ENCODE peak calls at places on chromosomes 13 and 19, in four cellular contexts. One of them, this sample, is unnamed.

GRCh38 chr19:49875801-49876421 is 1.2 kb downstream of the AKT1S1 start:
- DNase-seq in choroid plexus epithelial cell: peak
- DNase-seq in AG09309: no peak
- DNase-seq in tibial artery: peak
- DNase-seq in this sample: peak

GRCh38 chr19:8697671-8698432 is 743 bp downstream of the ACTL9 start:
- DNase-seq in choroid plexus epithelial cell: no peak
- DNase-seq in AG09309: no peak
- DNase-seq in tibial artery: no peak
- DNase-seq in this sample: no peak

GRCh38 chr19:3262362-3262761 is 37.9 kb downstream of the CELF5 start:
- DNase-seq in choroid plexus epithelial cell: no peak
- DNase-seq in AG09309: no peak
- DNase-seq in tibial artery: no peak
- DNase-seq in this sample: no peak

GRCh38 chr19:36489920-36490415 is 607 bp upstream of the ZNF566 start:
- DNase-seq in choroid plexus epithelial cell: peak
- DNase-seq in AG09309: peak
- DNase-seq in tibial artery: peak
- DNase-seq in this sample: no peak

GRCh38 chr19:54882758-54883157 is 8.7 kb downstream of the FCAR start:
- DNase-seq in choroid plexus epithelial cell: peak
- DNase-seq in AG09309: no peak
- DNase-seq in tibial artery: no peak
- DNase-seq in this sample: no peak

GRCh38 chr13:30113983-30114491 is 193.3 kb downstream of the KATNAL1 start:
- DNase-seq in choroid plexus epithelial cell: no peak
- DNase-seq in AG09309: no peak
- DNase-seq in tibial artery: no peak
- DNase-seq in this sample: no peak

GRCh38 chr13:44837250-44837649 is 152.0 kb downstream of the NUFIP1 start:
- DNase-seq in choroid plexus epithelial cell: peak
- DNase-seq in AG09309: no peak
- DNase-seq in tibial artery: no peak
- DNase-seq in this sample: no peak

GRCh38 chr19:1957562-1958248 is 16.7 kb downstream of the CSNK1G2 start:
- DNase-seq in choroid plexus epithelial cell: no peak
- DNase-seq in AG09309: no peak
- DNase-seq in tibial artery: no peak
- DNase-seq in this sample: no peak

GRCh38 chr19:17405250-17406038 is at the start of gene BST2:
- DNase-seq in choroid plexus epithelial cell: peak
- DNase-seq in AG09309: no peak
- DNase-seq in tibial artery: no peak
- DNase-seq in this sample: peak

GRCh38 chr13:111883571-111884343 is 183.2 kb upstream of the SOX1 start:
- DNase-seq in choroid plexus epithelial cell: no peak
- DNase-seq in AG09309: no peak
- DNase-seq in tibial artery: no peak
- DNase-seq in this sample: no peak

GRCh38 chr19:40274585-40275544 is 10.3 kb downstream of the AKT2 start:
- DNase-seq in choroid plexus epithelial cell: no peak
- DNase-seq in AG09309: no peak
- DNase-seq in tibial artery: peak
- DNase-seq in this sample: no peak

GRCh38 chr13:44573071-44573470 is 3.1 kb downstream of the TSC22D1 start:
- DNase-seq in choroid plexus epithelial cell: no peak
- DNase-seq in AG09309: no peak
- DNase-seq in tibial artery: no peak
- DNase-seq in this sample: no peak

GRCh38 chr13:111152836-111153235 is 37.7 kb downstream of the ARHGEF7 start:
- DNase-seq in choroid plexus epithelial cell: peak
- DNase-seq in AG09309: no peak
- DNase-seq in tibial artery: no peak
- DNase-seq in this sample: no peak

GRCh38 chr19:49468746-49469447 is 5.1 kb upstream of the FLT3LG start:
- DNase-seq in choroid plexus epithelial cell: peak
- DNase-seq in AG09309: no peak
- DNase-seq in tibial artery: peak
- DNase-seq in this sample: peak

GRCh38 chr19:45477216-45477615 is 9.4 kb downstream of the FOSB start:
- DNase-seq in choroid plexus epithelial cell: no peak
- DNase-seq in AG09309: no peak
- DNase-seq in tibial artery: no peak
- DNase-seq in this sample: no peak

GRCh38 chr19:57437931-57438330 is 2.8 kb downstream of the ZNF749 start:
- DNase-seq in choroid plexus epithelial cell: no peak
- DNase-seq in AG09309: no peak
- DNase-seq in tibial artery: no peak
- DNase-seq in this sample: no peak

GRCh38 chr13:80132741-80133601 is 208.0 kb downstream of the SPRY2 start:
- DNase-seq in choroid plexus epithelial cell: peak
- DNase-seq in AG09309: no peak
- DNase-seq in tibial artery: peak
- DNase-seq in this sample: peak

GRCh38 chr19:49746206-49746958 is 16.7 kb downstream of the TSKS start:
- DNase-seq in choroid plexus epithelial cell: peak
- DNase-seq in AG09309: no peak
- DNase-seq in tibial artery: no peak
- DNase-seq in this sample: peak

GRCh38 chr13:75512253-75512652 is 25.4 kb downstream of the COMMD6 start:
- DNase-seq in choroid plexus epithelial cell: no peak
- DNase-seq in AG09309: no peak
- DNase-seq in tibial artery: no peak
- DNase-seq in this sample: no peak

GRCh38 chr13:71605744-71606143 is 261.3 kb downstream of the DACH1 start:
- DNase-seq in choroid plexus epithelial cell: no peak
- DNase-seq in AG09309: no peak
- DNase-seq in tibial artery: no peak
- DNase-seq in this sample: no peak

GRCh38 chr13:80881495-80882482 is 540.9 kb upstream of the SPRY2 start:
- DNase-seq in choroid plexus epithelial cell: peak
- DNase-seq in AG09309: no peak
- DNase-seq in tibial artery: no peak
- DNase-seq in this sample: no peak

GRCh38 chr19:20078696-20079095 is 896 bp downstream of the ZNF90 start:
- DNase-seq in choroid plexus epithelial cell: peak
- DNase-seq in AG09309: no peak
- DNase-seq in tibial artery: peak
- DNase-seq in this sample: peak

GRCh38 chr13:66618702-66619101 is 611.4 kb downstream of the PCDH9 start:
- DNase-seq in choroid plexus epithelial cell: peak
- DNase-seq in AG09309: no peak
- DNase-seq in tibial artery: no peak
- DNase-seq in this sample: peak

GRCh38 chr13:29954082-29955043 is 103.9 kb upstream of the UBL3 start:
- DNase-seq in choroid plexus epithelial cell: no peak
- DNase-seq in AG09309: no peak
- DNase-seq in tibial artery: no peak
- DNase-seq in this sample: no peak

GRCh38 chr19:2477732-2478191 is 1.8 kb downstream of the GADD45B start:
- DNase-seq in choroid plexus epithelial cell: peak
- DNase-seq in AG09309: no peak
- DNase-seq in tibial artery: peak
- DNase-seq in this sample: peak

GRCh38 chr13:39505151-39505550 is 97.8 kb downstream of the LHFPL6 start:
- DNase-seq in choroid plexus epithelial cell: no peak
- DNase-seq in AG09309: no peak
- DNase-seq in tibial artery: no peak
- DNase-seq in this sample: no peak

GRCh38 chr13:97382276-97382675 is 51.7 kb upstream of the RAP2A start:
- DNase-seq in choroid plexus epithelial cell: no peak
- DNase-seq in AG09309: no peak
- DNase-seq in tibial artery: no peak
- DNase-seq in this sample: no peak

DNA sequence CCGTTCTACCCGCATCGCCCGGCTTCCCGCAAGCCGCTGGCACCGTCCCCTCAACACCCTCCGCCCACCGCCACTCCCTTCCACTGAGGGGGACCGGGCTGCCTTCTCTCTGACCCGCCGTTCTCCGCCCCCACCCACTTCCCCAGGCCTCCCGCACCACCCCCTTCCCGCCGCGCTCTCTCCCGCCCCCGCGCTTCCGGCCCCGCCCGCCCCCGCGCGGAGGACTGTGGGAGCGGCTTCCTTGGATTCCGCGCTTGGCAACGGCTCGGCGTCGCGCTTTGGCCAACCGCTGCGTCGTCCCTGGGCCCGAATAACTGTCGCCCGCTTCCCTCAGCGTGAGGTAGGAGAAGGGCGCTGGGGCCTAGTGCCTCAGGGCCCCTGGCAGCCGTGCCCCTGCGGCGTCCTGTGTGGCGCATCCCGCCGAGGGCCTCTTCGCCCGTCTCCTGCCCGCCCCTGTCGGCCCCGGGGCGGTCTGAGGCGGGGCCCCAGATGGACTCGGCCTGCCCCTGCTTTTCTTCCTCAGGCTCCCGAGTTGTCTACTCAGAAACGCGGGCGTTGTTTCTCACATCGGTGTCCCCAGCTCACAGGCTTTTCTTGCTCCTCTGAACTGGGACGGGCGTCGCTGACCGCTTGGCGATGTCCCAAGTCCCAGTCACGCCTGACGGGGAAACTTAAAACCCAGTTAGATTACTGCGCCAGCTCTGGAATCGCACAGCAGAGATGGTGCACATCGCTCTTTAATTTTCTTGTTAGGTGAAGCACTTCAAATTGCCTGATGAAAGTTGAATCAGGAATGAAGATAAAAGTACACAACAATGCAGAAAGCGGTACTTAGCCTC is at the start of gene IFT88:
- DNase-seq in choroid plexus epithelial cell: peak
- DNase-seq in AG09309: peak
- DNase-seq in tibial artery: peak
- DNase-seq in this sample: peak
- H3K4me3 ChIP-seq in choroid plexus epithelial cell: peak
- H3K4me3 ChIP-seq in AG09309: peak
- H3K4me3 ChIP-seq in tibial artery: peak
- H3K4me3 ChIP-seq in this sample: peak

GRCh38 chr19:10552596-10553053 is 8.9 kb downstream of the ATG4D start:
- DNase-seq in choroid plexus epithelial cell: peak
- DNase-seq in AG09309: no peak
- DNase-seq in tibial artery: no peak
- DNase-seq in this sample: no peak

GRCh38 chr19:10553087-10553667 is 9.5 kb downstream of the ATG4D start:
- DNase-seq in choroid plexus epithelial cell: no peak
- DNase-seq in AG09309: no peak
- DNase-seq in tibial artery: no peak
- DNase-seq in this sample: no peak

GRCh38 chr19:10549733-10550132 is 6.0 kb downstream of the ATG4D start:
- DNase-seq in choroid plexus epithelial cell: no peak
- DNase-seq in AG09309: no peak
- DNase-seq in tibial artery: no peak
- DNase-seq in this sample: no peak

GRCh38 chr19:10550336-10550735 is 6.6 kb downstream of the ATG4D start:
- DNase-seq in choroid plexus epithelial cell: no peak
- DNase-seq in AG09309: no peak
- DNase-seq in tibial artery: no peak
- DNase-seq in this sample: no peak

GRCh38 chr19:10551698-10552301 is 8.1 kb downstream of the ATG4D start:
- DNase-seq in choroid plexus epithelial cell: peak
- DNase-seq in AG09309: no peak
- DNase-seq in tibial artery: no peak
- DNase-seq in this sample: no peak
- TF ChIP-seq CTCF in choroid plexus epithelial cell: peak
- TF ChIP-seq CTCF in AG09309: peak
- TF ChIP-seq CTCF in tibial artery: no peak
- TF ChIP-seq CTCF in this sample: peak

DNA sequence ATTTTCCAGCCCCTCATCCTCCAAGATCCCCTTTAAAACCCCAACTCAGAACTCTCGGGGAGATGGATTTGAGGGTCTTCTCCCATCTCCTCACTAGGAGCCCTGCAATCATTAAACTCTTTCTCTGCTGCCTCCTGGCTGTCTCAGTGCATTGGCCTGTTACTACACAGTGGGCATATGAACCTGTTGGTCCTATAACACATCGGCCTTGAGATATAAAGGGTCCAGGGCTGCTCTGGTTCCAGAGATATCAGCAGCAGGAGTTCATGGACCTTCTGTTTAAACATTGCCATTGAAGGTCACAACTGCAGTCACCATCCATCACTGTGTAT is 3.8 kb upstream of the METTL21C start:
- DNase-seq in choroid plexus epithelial cell: no peak
- DNase-seq in AG09309: no peak
- DNase-seq in tibial artery: no peak
- DNase-seq in this sample: no peak
- H3K4me3 ChIP-seq in choroid plexus epithelial cell: no peak
- H3K4me3 ChIP-seq in AG09309: no peak
- H3K4me3 ChIP-seq in tibial artery: no peak
- H3K4me3 ChIP-seq in this sample: no peak

DNA sequence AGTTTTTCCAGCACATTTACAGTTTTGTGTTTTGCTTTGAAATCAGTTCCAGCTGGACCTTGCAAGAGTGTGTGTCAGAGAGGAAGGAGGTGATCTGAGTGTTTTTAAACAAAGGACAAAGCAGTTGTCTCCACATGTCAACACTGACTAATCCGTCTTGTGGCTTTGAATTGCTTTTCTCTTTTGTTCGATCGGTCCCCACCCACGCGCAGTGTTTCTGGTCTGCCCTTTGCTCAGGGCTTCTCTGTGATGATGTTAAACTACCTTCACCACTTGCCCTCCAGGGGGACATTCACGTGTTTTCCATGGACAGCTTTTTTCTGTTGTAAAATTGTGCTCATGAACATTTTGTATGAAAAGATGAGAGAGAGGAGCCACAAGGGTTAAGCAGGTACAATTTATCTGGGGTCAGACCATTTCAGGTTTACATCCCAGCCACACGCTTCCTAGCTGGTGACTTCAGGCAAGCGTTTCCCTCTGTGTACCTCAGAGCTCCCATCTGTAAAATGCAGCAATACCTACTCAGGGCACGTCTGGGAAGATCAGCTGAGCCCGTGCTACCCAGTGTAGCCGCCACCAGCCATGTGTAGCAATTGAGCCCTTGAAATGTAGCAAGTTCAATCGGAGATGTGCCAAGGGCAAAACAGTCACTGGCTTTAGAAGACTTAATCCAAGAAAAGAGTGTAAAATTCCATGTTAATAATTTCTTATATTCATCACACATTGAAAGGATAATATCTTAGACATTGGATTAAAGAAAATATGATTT is 13.5 kb upstream of the PLA2G4C start:
- DNase-seq in choroid plexus epithelial cell: peak
- DNase-seq in AG09309: peak
- DNase-seq in tibial artery: no peak
- DNase-seq in this sample: peak
- TF ChIP-seq CTCF in choroid plexus epithelial cell: peak
- TF ChIP-seq CTCF in AG09309: peak
- TF ChIP-seq CTCF in tibial artery: no peak
- TF ChIP-seq CTCF in this sample: peak

This sample was measured in astrocyte of the spinal cord.